ENCODE peak calls at places on chromosomes 2 and 18, in nine cellular contexts. One of them, this sample, is unnamed.
A peak's percentile ranks its signal among the peaks of the same experiment; 100 is the strongest.

GRCh38 chr2:23629417-23630110 is 244.6 kb downstream of the KLHL29 start:
- DNase-seq in endothelial cell: no peak
- DNase-seq in skeletal muscle cell: no peak
- DNase-seq in fibroblast of mammary gland: no peak
- DNase-seq in IMR-90: no peak
- DNase-seq in HCT116: no peak
- DNase-seq in NCI-H2029 treated with DMSO at 0.1 percent for 48 hours: no peak
- DNase-seq in stimulated activated CD4-positive, alpha-beta T cell treated with anti-CD3 and anti-CD28 coated beads, TNF-alpha, amount 100 ng/mL, for 4 hours: no peak
- DNase-seq in A549: no peak
- DNase-seq in this sample: no peak

GRCh38 chr2:201827621-201828020 is 21.3 kb downstream of the CDK15 start:
- DNase-seq in IMR-90: peak; percentile 75
- DNase-seq in HCT116: peak; percentile 19
- DNase-seq in stimulated activated CD4-positive, alpha-beta T cell treated with anti-CD3 and anti-CD28 coated beads, TNF-alpha, amount 100 ng/mL, for 4 hours: no peak
- DNase-seq in A549: no peak
- DNase-seq in fibroblast of mammary gland: peak; percentile 63
- DNase-seq in skeletal muscle cell: no peak
- DNase-seq in NCI-H2029 treated with DMSO at 0.1 percent for 48 hours: no peak
- DNase-seq in endothelial cell: no peak
- DNase-seq in this sample: no peak

GRCh38 chr2:216752855-216753505 is 57.6 kb upstream of the IGFBP5 start:
- DNase-seq in NCI-H2029 treated with DMSO at 0.1 percent for 48 hours: no peak
- DNase-seq in fibroblast of mammary gland: peak; percentile 14
- DNase-seq in IMR-90: peak; percentile 11
- DNase-seq in skeletal muscle cell: no peak
- DNase-seq in stimulated activated CD4-positive, alpha-beta T cell treated with anti-CD3 and anti-CD28 coated beads, TNF-alpha, amount 100 ng/mL, for 4 hours: no peak
- DNase-seq in A549: no peak
- DNase-seq in endothelial cell: no peak
- DNase-seq in HCT116: no peak
- DNase-seq in this sample: no peak

GRCh38 chr18:36196239-36196995 is 9.1 kb downstream of the MOCOS start:
- DNase-seq in stimulated activated CD4-positive, alpha-beta T cell treated with anti-CD3 and anti-CD28 coated beads, TNF-alpha, amount 100 ng/mL, for 4 hours: no peak
- DNase-seq in IMR-90: no peak
- DNase-seq in HCT116: no peak
- DNase-seq in fibroblast of mammary gland: no peak
- DNase-seq in NCI-H2029 treated with DMSO at 0.1 percent for 48 hours: no peak
- DNase-seq in A549: no peak
- DNase-seq in skeletal muscle cell: no peak
- DNase-seq in endothelial cell: no peak
- DNase-seq in this sample: no peak

GRCh38 chr2:170396799-170397459 is 219.0 kb downstream of the MYO3B start:
- DNase-seq in endothelial cell: no peak
- DNase-seq in A549: no peak
- DNase-seq in IMR-90: peak; percentile 4
- DNase-seq in skeletal muscle cell: no peak
- DNase-seq in NCI-H2029 treated with DMSO at 0.1 percent for 48 hours: no peak
- DNase-seq in fibroblast of mammary gland: peak; percentile 42
- DNase-seq in stimulated activated CD4-positive, alpha-beta T cell treated with anti-CD3 and anti-CD28 coated beads, TNF-alpha, amount 100 ng/mL, for 4 hours: no peak
- DNase-seq in HCT116: no peak
- DNase-seq in this sample: no peak

GRCh38 chr2:101388232-101388631 is 929 bp upstream of the CREG2 start:
- DNase-seq in fibroblast of mammary gland: peak; percentile 90
- DNase-seq in HCT116: no peak
- DNase-seq in A549: no peak
- DNase-seq in endothelial cell: no peak
- DNase-seq in NCI-H2029 treated with DMSO at 0.1 percent for 48 hours: no peak
- DNase-seq in skeletal muscle cell: peak; percentile 71
- DNase-seq in stimulated activated CD4-positive, alpha-beta T cell treated with anti-CD3 and anti-CD28 coated beads, TNF-alpha, amount 100 ng/mL, for 4 hours: no peak
- DNase-seq in IMR-90: peak; percentile 60
- DNase-seq in this sample: no peak

GRCh38 chr2:224885836-224886547 is 156.3 kb downstream of the DOCK10 start:
- DNase-seq in NCI-H2029 treated with DMSO at 0.1 percent for 48 hours: no peak
- DNase-seq in skeletal muscle cell: peak; percentile 61
- DNase-seq in IMR-90: peak; percentile 93
- DNase-seq in stimulated activated CD4-positive, alpha-beta T cell treated with anti-CD3 and anti-CD28 coated beads, TNF-alpha, amount 100 ng/mL, for 4 hours: no peak
- DNase-seq in HCT116: no peak
- DNase-seq in A549: no peak
- DNase-seq in fibroblast of mammary gland: peak; percentile 92
- DNase-seq in endothelial cell: no peak
- DNase-seq in this sample: no peak

GRCh38 chr2:191247381-191248057 is 2.3 kb downstream of the MYO1B start:
- DNase-seq in HCT116: peak; percentile 23
- DNase-seq in IMR-90: peak; percentile 98
- DNase-seq in A549: peak; percentile 81
- DNase-seq in NCI-H2029 treated with DMSO at 0.1 percent for 48 hours: peak; percentile 41
- DNase-seq in stimulated activated CD4-positive, alpha-beta T cell treated with anti-CD3 and anti-CD28 coated beads, TNF-alpha, amount 100 ng/mL, for 4 hours: no peak
- DNase-seq in endothelial cell: no peak
- DNase-seq in skeletal muscle cell: peak; percentile 90
- DNase-seq in fibroblast of mammary gland: peak; percentile 96
- DNase-seq in this sample: no peak

GRCh38 chr2:201987426-201987825 is 46.2 kb upstream of the FZD7 start:
- DNase-seq in fibroblast of mammary gland: no peak
- DNase-seq in HCT116: no peak
- DNase-seq in NCI-H2029 treated with DMSO at 0.1 percent for 48 hours: no peak
- DNase-seq in stimulated activated CD4-positive, alpha-beta T cell treated with anti-CD3 and anti-CD28 coated beads, TNF-alpha, amount 100 ng/mL, for 4 hours: no peak
- DNase-seq in endothelial cell: no peak
- DNase-seq in IMR-90: no peak
- DNase-seq in skeletal muscle cell: no peak
- DNase-seq in A549: no peak
- DNase-seq in this sample: no peak

This sample was measured in progenitor cell of endocrine pancreas.